ENCODE peak calls at places on chromosomes 3 and 15, in ten cellular contexts. P, F, A, T, W, C, U, E, B and Q are unnamed samples.
A peak's percentile ranks its signal among the peaks of the same experiment; 100 is the strongest.

GRCh38 chr3:188686319-188686718 is 485.5 kb upstream of the TPRG1 start:
- DNase-seq in C (no peak), T (no peak), U (no peak), P (no peak), A (no peak), W (no peak), E (no peak), F (no peak), B (no peak), Q (no peak)

GRCh38 chr15:70382009-70382749 is 284.5 kb upstream of the TLE3 start:
- DNase-seq in C (no peak), U (no peak), P (no peak), B (no peak), F (peak; percentile 30), W (no peak), T (no peak), A (no peak), E (no peak), Q (no peak)

GRCh38 chr3:168881804-168882203 is 781.7 kb downstream of the MECOM start:
- DNase-seq in U (no peak), P (no peak), E (no peak), F (no peak), T (no peak), B (no peak), W (no peak), C (no peak), A (no peak), Q (no peak)

GRCh38 chr3:170024581-170024980 is 13.2 kb upstream of the GPR160 start:
- DNase-seq in A (no peak), T (no peak), P (no peak), E (no peak), W (no peak), U (no peak), F (no peak), C (no peak), B (no peak), Q (no peak)

GRCh38 chr3:186940965-186941364 is 10.6 kb downstream of the ST6GAL1 start:
- DNase-seq in U (peak; percentile 51), T (no peak), A (no peak), C (no peak), W (no peak), B (no peak), P (no peak), F (no peak), E (no peak), Q (no peak)

GRCh38 chr15:70569139-70569717 is 194.1 kb downstream of the UACA start:
- DNase-seq in F (peak; percentile 64), A (no peak), B (no peak), W (no peak), P (no peak), U (peak; percentile 70), T (peak; percentile 66), E (no peak), C (peak; percentile 58), Q (no peak)

GRCh38 chr15:64003182-64003581 is 43.1 kb downstream of the DAPK2 start:
- DNase-seq in T (no peak), W (no peak), P (no peak), C (no peak), A (no peak), B (no peak), F (no peak), U (no peak), E (no peak), Q (no peak)

GRCh38 chr3:183259621-183260020 is 6.6 kb downstream of the B3GNT5 start:
- DNase-seq in F (no peak), C (no peak), A (no peak), U (no peak), P (no peak), T (no peak), W (no peak), B (no peak), E (no peak), Q (no peak)

GRCh38 chr3:17140670-17141505 is 256.1 kb downstream of the PLCL2 start:
- DNase-seq in W (no peak), C (no peak), P (no peak), F (peak; percentile 48), B (no peak), A (no peak), T (peak; percentile 62), U (peak; percentile 9), E (no peak), Q (peak; percentile 70)

GRCh38 chr15:74995779-74996765 is 709 bp downstream of the SCAMP5 start:
- DNase-seq in B (no peak), E (no peak), T (no peak), F (peak; percentile 61), C (no peak), W (no peak), A (no peak), U (no peak), P (no peak), Q (no peak)

GRCh38 chr3:185094691-185095090 is 58.2 kb downstream of the C3orf70 start:
- DNase-seq in T (no peak), A (no peak), B (no peak), C (no peak), W (no peak), P (no peak), E (no peak), F (no peak), U (peak; percentile 15), Q (no peak)

GRCh38 chr15:100311099-100311751 is 30.6 kb downstream of the ADAMTS17 start:
- DNase-seq in W (no peak), E (no peak), F (no peak), P (no peak), C (no peak), U (no peak), T (no peak), B (no peak), A (peak; percentile 81), Q (no peak)

GRCh38 chr3:160801386-160802118 is 45.5 kb downstream of the PPM1L start:
- DNase-seq in E (no peak), P (peak; percentile 18), C (no peak), A (peak; percentile 82), B (no peak), W (no peak), T (peak; percentile 16), F (no peak), U (peak; percentile 4), Q (no peak)

GRCh38 chr3:42184622-42185010 is 81.4 kb downstream of the CCK start:
- DNase-seq in E (no peak), P (no peak), B (peak; percentile 69), U (no peak), C (no peak), F (no peak), T (no peak), A (peak; percentile 59), W (no peak), Q (no peak)

GRCh38 chr15:89248584-89248983 is 4.8 kb downstream of the FANCI start:
- DNase-seq in E (no peak), A (no peak), U (no peak), F (no peak), W (no peak), C (no peak), T (no peak), P (no peak), B (no peak), Q (no peak)

GRCh38 chr15:35696767-35697231 is 150.8 kb upstream of the DPH6 start:
- DNase-seq in C (peak; percentile 74), P (no peak), B (no peak), U (peak; percentile 69), T (peak; percentile 50), A (no peak), E (no peak), W (peak; percentile 59), F (no peak), Q (no peak)

GRCh38 chr15:39154136-39154770 is 426.6 kb upstream of the THBS1 start:
- DNase-seq in C (no peak), U (no peak), F (no peak), T (no peak), A (no peak), P (no peak), B (no peak), W (no peak), E (no peak), Q (no peak)

GRCh38 chr15:74631935-74632560 is 16.4 kb downstream of the CLK3 start:
- DNase-seq in A (no peak), C (peak; percentile 76), W (peak; percentile 48), F (peak; percentile 81), E (peak; percentile 48), T (peak; percentile 84), U (peak; percentile 49), P (peak; percentile 43), B (peak; percentile 83), Q (peak; percentile 71)

GRCh38 chr3:147422226-147422933 is 13.2 kb downstream of the ZIC1 start:
- DNase-seq in U (no peak), B (no peak), T (no peak), P (no peak), A (no peak), C (no peak), E (no peak), F (no peak), W (no peak), Q (no peak)

GRCh38 chr15:75045332-75046015 is 22.1 kb downstream of the PPCDC start:
- DNase-seq in B (no peak), W (no peak), F (no peak), A (no peak), T (no peak), P (no peak), E (no peak), U (no peak), C (no peak), Q (no peak)

GRCh38 chr3:104763007-104763406 is 603.7 kb upstream of the ALCAM start:
- DNase-seq in F (no peak), C (no peak), U (peak; percentile 44), B (no peak), P (no peak), T (peak; percentile 12), A (no peak), W (no peak), E (no peak), Q (no peak)

GRCh38 chr3:13093687-13094086 is 20.5 kb upstream of the IQSEC1 start:
- DNase-seq in A (no peak), B (no peak), P (no peak), W (peak; percentile 52), U (no peak), E (no peak), T (no peak), C (no peak), F (no peak), Q (no peak)